ENCODE peak calls at places on chromosomes 6 and 20, in five cellular contexts. One of them, this sample, is unnamed.

GRCh38 chr6:81485395-81485794 is 267.1 kb downstream of the TENT5A start:
- DNase-seq in cardiac muscle cell: no peak
- DNase-seq in fibroblast of lung: no peak
- DNase-seq in MM.1S: no peak
- DNase-seq in breast epithelium: no peak
- DNase-seq in this sample: no peak

GRCh38 chr6:41373367-41373918 is 38.0 kb downstream of the NCR2 start:
- DNase-seq in cardiac muscle cell: no peak
- DNase-seq in fibroblast of lung: no peak
- DNase-seq in MM.1S: no peak
- DNase-seq in breast epithelium: no peak
- DNase-seq in this sample: peak; percentile 42

GRCh38 chr6:98716341-98716740 is 118.0 kb upstream of the POU3F2 start:
- DNase-seq in cardiac muscle cell: peak; percentile 9
- DNase-seq in fibroblast of lung: no peak
- DNase-seq in MM.1S: no peak
- DNase-seq in breast epithelium: no peak
- DNase-seq in this sample: no peak

GRCh38 chr20:56418385-56418861 is 6.4 kb downstream of the CASS4 start:
- DNase-seq in cardiac muscle cell: no peak
- DNase-seq in fibroblast of lung: no peak
- DNase-seq in MM.1S: no peak
- DNase-seq in breast epithelium: no peak
- DNase-seq in this sample: no peak

GRCh38 chr6:154595538-154595937 is 85.1 kb upstream of the CNKSR3 start:
- DNase-seq in cardiac muscle cell: no peak
- DNase-seq in fibroblast of lung: no peak
- DNase-seq in MM.1S: no peak
- DNase-seq in breast epithelium: no peak
- DNase-seq in this sample: no peak

GRCh38 chr6:7196019-7196402 is 88.2 kb downstream of the RREB1 start:
- DNase-seq in cardiac muscle cell: no peak
- DNase-seq in fibroblast of lung: no peak
- DNase-seq in MM.1S: peak; percentile 26
- DNase-seq in breast epithelium: no peak
- DNase-seq in this sample: no peak

GRCh38 chr6:31114540-31114876 is at the start of gene PSORS1C1:
- DNase-seq in cardiac muscle cell: no peak
- DNase-seq in fibroblast of lung: peak; percentile 97
- DNase-seq in MM.1S: no peak
- DNase-seq in breast epithelium: peak; percentile 90
- DNase-seq in this sample: no peak

GRCh38 chr6:42292002-42292735 is 74.5 kb upstream of the MRPS10 start:
- DNase-seq in cardiac muscle cell: no peak
- DNase-seq in fibroblast of lung: peak; percentile 66
- DNase-seq in MM.1S: no peak
- DNase-seq in breast epithelium: no peak
- DNase-seq in this sample: no peak

GRCh38 chr20:2109425-2110210 is 8.0 kb downstream of the STK35 start:
- DNase-seq in cardiac muscle cell: peak; percentile 59
- DNase-seq in fibroblast of lung: peak; percentile 21
- DNase-seq in MM.1S: no peak
- DNase-seq in breast epithelium: no peak
- DNase-seq in this sample: no peak

GRCh38 chr6:31557443-31558317 is 10.3 kb downstream of the NFKBIL1 start:
- DNase-seq in cardiac muscle cell: no peak
- DNase-seq in fibroblast of lung: no peak
- DNase-seq in MM.1S: no peak
- DNase-seq in breast epithelium: no peak
- DNase-seq in this sample: no peak

GRCh38 chr6:23728707-23729106 is 397.3 kb upstream of the NRSN1 start:
- DNase-seq in cardiac muscle cell: peak; percentile 70
- DNase-seq in fibroblast of lung: no peak
- DNase-seq in MM.1S: no peak
- DNase-seq in breast epithelium: no peak
- DNase-seq in this sample: no peak

GRCh38 chr6:39367661-39368060 is 45.2 kb upstream of the KCNK16 start:
- DNase-seq in cardiac muscle cell: no peak
- DNase-seq in fibroblast of lung: no peak
- DNase-seq in MM.1S: no peak
- DNase-seq in breast epithelium: no peak
- DNase-seq in this sample: no peak

GRCh38 chr20:3316131-3316530 is 77.1 kb upstream of the SLC4A11 start:
- DNase-seq in cardiac muscle cell: peak; percentile 15
- DNase-seq in fibroblast of lung: no peak
- DNase-seq in MM.1S: no peak
- DNase-seq in breast epithelium: no peak
- DNase-seq in this sample: no peak

GRCh38 chr6:145310116-145310515 is 425.2 kb downstream of the EPM2A start:
- DNase-seq in cardiac muscle cell: no peak
- DNase-seq in fibroblast of lung: peak; percentile 51
- DNase-seq in MM.1S: no peak
- DNase-seq in breast epithelium: no peak
- DNase-seq in this sample: no peak

GRCh38 chr6:27608916-27609883 is 136.3 kb upstream of the ZNF184 start:
- DNase-seq in cardiac muscle cell: peak; percentile 67
- DNase-seq in fibroblast of lung: peak; percentile 71
- DNase-seq in MM.1S: peak; percentile 59
- DNase-seq in breast epithelium: no peak
- DNase-seq in this sample: no peak

GRCh38 chr6:138231399-138231886 is 13.2 kb upstream of the PBOV1 start:
- DNase-seq in cardiac muscle cell: no peak
- DNase-seq in fibroblast of lung: no peak
- DNase-seq in MM.1S: no peak
- DNase-seq in breast epithelium: no peak
- DNase-seq in this sample: no peak

GRCh38 chr6:33993653-33994052 is 152.2 kb downstream of the GRM4 start:
- DNase-seq in cardiac muscle cell: no peak
- DNase-seq in fibroblast of lung: no peak
- DNase-seq in MM.1S: no peak
- DNase-seq in breast epithelium: no peak
- DNase-seq in this sample: no peak

GRCh38 chr6:84457276-84457675 is 229.8 kb upstream of the CEP162 start:
- DNase-seq in cardiac muscle cell: no peak
- DNase-seq in fibroblast of lung: peak; percentile 74
- DNase-seq in MM.1S: no peak
- DNase-seq in breast epithelium: no peak
- DNase-seq in this sample: no peak

GRCh38 chr6:21273451-21273850 is 320.1 kb upstream of the SOX4 start:
- DNase-seq in cardiac muscle cell: no peak
- DNase-seq in fibroblast of lung: no peak
- DNase-seq in MM.1S: no peak
- DNase-seq in breast epithelium: no peak
- DNase-seq in this sample: no peak

GRCh38 chr6:157999100-158000051 is 17.7 kb downstream of the SYNJ2 start:
- DNase-seq in cardiac muscle cell: peak; percentile 46
- DNase-seq in fibroblast of lung: no peak
- DNase-seq in MM.1S: no peak
- DNase-seq in breast epithelium: no peak
- DNase-seq in this sample: peak; percentile 76

GRCh38 chr6:144637535-144637934 is 352.4 kb downstream of the UTRN start:
- DNase-seq in cardiac muscle cell: no peak
- DNase-seq in fibroblast of lung: no peak
- DNase-seq in MM.1S: no peak
- DNase-seq in breast epithelium: no peak
- DNase-seq in this sample: no peak

GRCh38 chr6:7727951-7728854 is 2.3 kb downstream of the BMP6 start:
- DNase-seq in cardiac muscle cell: peak; percentile 30
- DNase-seq in fibroblast of lung: peak; percentile 30
- DNase-seq in MM.1S: peak; percentile 54
- DNase-seq in breast epithelium: no peak
- DNase-seq in this sample: peak; percentile 69

GRCh38 chr6:121849477-121849876 is 414.0 kb downstream of the GJA1 start:
- DNase-seq in cardiac muscle cell: peak; percentile 87
- DNase-seq in fibroblast of lung: peak; percentile 67
- DNase-seq in MM.1S: peak; percentile 74
- DNase-seq in breast epithelium: peak; percentile 27
- DNase-seq in this sample: no peak

GRCh38 chr6:113511100-113511499 is 346.0 kb upstream of the MARCKS start:
- DNase-seq in cardiac muscle cell: no peak
- DNase-seq in fibroblast of lung: no peak
- DNase-seq in MM.1S: no peak
- DNase-seq in breast epithelium: no peak
- DNase-seq in this sample: no peak

GRCh38 chr6:16851044-16851540 is 89.8 kb upstream of the ATXN1 start:
- DNase-seq in cardiac muscle cell: no peak
- DNase-seq in fibroblast of lung: no peak
- DNase-seq in MM.1S: no peak
- DNase-seq in breast epithelium: no peak
- DNase-seq in this sample: no peak

GRCh38 chr20:16096756-16097326 is 476.4 kb downstream of the KIF16B start:
- DNase-seq in cardiac muscle cell: no peak
- DNase-seq in fibroblast of lung: no peak
- DNase-seq in MM.1S: no peak
- DNase-seq in breast epithelium: no peak
- DNase-seq in this sample: no peak

DNA sequence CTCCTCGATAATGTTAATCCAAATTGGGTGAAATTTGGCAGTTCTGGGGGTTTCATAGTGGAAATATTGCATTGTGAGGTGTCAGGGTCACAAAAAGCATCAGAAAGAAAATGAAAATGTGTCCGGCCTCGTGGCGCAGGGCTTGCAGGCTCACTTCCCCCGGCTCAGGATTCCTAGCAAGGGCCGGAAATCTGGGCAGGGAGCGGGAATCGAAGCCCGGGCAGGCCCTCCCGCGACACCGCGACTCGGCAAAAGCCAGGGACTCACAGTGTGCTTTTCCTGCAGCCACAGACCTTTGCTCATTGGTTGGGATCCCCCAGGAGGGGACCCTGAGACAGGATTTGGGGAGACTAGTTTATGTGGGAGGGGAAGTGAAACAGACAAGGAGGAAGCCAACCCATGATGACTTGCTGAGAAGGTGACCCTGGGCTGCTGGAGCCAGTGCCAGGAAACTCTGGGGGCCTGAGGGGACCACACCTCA is 847 bp upstream of the CD93 start:
- DNase-seq in cardiac muscle cell: no peak
- DNase-seq in fibroblast of lung: no peak
- DNase-seq in MM.1S: no peak
- DNase-seq in breast epithelium: no peak
- DNase-seq in this sample: no peak
- H3K27ac ChIP-seq in cardiac muscle cell: no peak overlapping the region
- H3K27ac ChIP-seq in fibroblast of lung: no peak overlapping the region
- H3K27ac ChIP-seq in MM.1S: no peak overlapping the region
- H3K27ac ChIP-seq in breast epithelium: peak overlapping the region; percentile 92
- H3K27ac ChIP-seq in this sample: peak overlapping the region; percentile 44

GRCh38 chr6:10809098-10809497 is 29.2 kb downstream of the MAK start:
- DNase-seq in cardiac muscle cell: no peak
- DNase-seq in fibroblast of lung: no peak
- DNase-seq in MM.1S: no peak
- DNase-seq in breast epithelium: no peak
- DNase-seq in this sample: no peak
- H3K27ac ChIP-seq in cardiac muscle cell: no peak overlapping the region
- H3K27ac ChIP-seq in fibroblast of lung: no peak overlapping the region
- H3K27ac ChIP-seq in MM.1S: no peak overlapping the region
- H3K27ac ChIP-seq in breast epithelium: no peak overlapping the region
- H3K27ac ChIP-seq in this sample: no peak overlapping the region

GRCh38 chr20:48719598-48720255 is 108.1 kb downstream of the PREX1 start:
- DNase-seq in cardiac muscle cell: no peak
- DNase-seq in fibroblast of lung: no peak
- DNase-seq in MM.1S: no peak
- DNase-seq in breast epithelium: no peak
- DNase-seq in this sample: no peak
- H3K27ac ChIP-seq in cardiac muscle cell: no peak overlapping the region
- H3K27ac ChIP-seq in fibroblast of lung: no peak overlapping the region
- H3K27ac ChIP-seq in MM.1S: no peak overlapping the region
- H3K27ac ChIP-seq in breast epithelium: no peak overlapping the region
- H3K27ac ChIP-seq in this sample: peak overlapping the region; percentile 5

GRCh38 chr20:38094968-38095689 is 61.6 kb downstream of the RPRD1B start:
- DNase-seq in cardiac muscle cell: no peak
- DNase-seq in fibroblast of lung: no peak
- DNase-seq in MM.1S: no peak
- DNase-seq in breast epithelium: no peak
- DNase-seq in this sample: no peak
- H3K27ac ChIP-seq in cardiac muscle cell: peak overlapping the region; percentile 32
- H3K27ac ChIP-seq in fibroblast of lung: peak overlapping the region; percentile 76
- H3K27ac ChIP-seq in MM.1S: peak overlapping the region; percentile 1
- H3K27ac ChIP-seq in breast epithelium: peak overlapping the region; percentile 66
- H3K27ac ChIP-seq in this sample: no peak overlapping the region

GRCh38 chr20:23683807-23684206 is 5.0 kb downstream of the CST4 start:
- DNase-seq in cardiac muscle cell: no peak
- DNase-seq in fibroblast of lung: no peak
- DNase-seq in MM.1S: no peak
- DNase-seq in breast epithelium: no peak
- DNase-seq in this sample: no peak

GRCh38 chr20:23683281-23683680 is 5.6 kb downstream of the CST4 start:
- DNase-seq in cardiac muscle cell: no peak
- DNase-seq in fibroblast of lung: no peak
- DNase-seq in MM.1S: no peak
- DNase-seq in breast epithelium: no peak
- DNase-seq in this sample: no peak

GRCh38 chr20:23687986-23688385 is 852 bp downstream of the CST4 start:
- DNase-seq in cardiac muscle cell: no peak
- DNase-seq in fibroblast of lung: no peak
- DNase-seq in MM.1S: no peak
- DNase-seq in breast epithelium: no peak
- DNase-seq in this sample: no peak

GRCh38 chr20:23686046-23686750 is 2.6 kb downstream of the CST4 start:
- DNase-seq in cardiac muscle cell: no peak
- DNase-seq in fibroblast of lung: no peak
- DNase-seq in MM.1S: no peak
- DNase-seq in breast epithelium: no peak
- DNase-seq in this sample: no peak

GRCh38 chr20:23684261-23684660 is 4.6 kb downstream of the CST4 start:
- DNase-seq in cardiac muscle cell: no peak
- DNase-seq in fibroblast of lung: no peak
- DNase-seq in MM.1S: no peak
- DNase-seq in breast epithelium: no peak
- DNase-seq in this sample: no peak
- H3K27ac ChIP-seq in cardiac muscle cell: no peak overlapping the region
- H3K27ac ChIP-seq in fibroblast of lung: no peak overlapping the region
- H3K27ac ChIP-seq in MM.1S: no peak overlapping the region
- H3K27ac ChIP-seq in breast epithelium: no peak overlapping the region
- H3K27ac ChIP-seq in this sample: no peak overlapping the region

DNA sequence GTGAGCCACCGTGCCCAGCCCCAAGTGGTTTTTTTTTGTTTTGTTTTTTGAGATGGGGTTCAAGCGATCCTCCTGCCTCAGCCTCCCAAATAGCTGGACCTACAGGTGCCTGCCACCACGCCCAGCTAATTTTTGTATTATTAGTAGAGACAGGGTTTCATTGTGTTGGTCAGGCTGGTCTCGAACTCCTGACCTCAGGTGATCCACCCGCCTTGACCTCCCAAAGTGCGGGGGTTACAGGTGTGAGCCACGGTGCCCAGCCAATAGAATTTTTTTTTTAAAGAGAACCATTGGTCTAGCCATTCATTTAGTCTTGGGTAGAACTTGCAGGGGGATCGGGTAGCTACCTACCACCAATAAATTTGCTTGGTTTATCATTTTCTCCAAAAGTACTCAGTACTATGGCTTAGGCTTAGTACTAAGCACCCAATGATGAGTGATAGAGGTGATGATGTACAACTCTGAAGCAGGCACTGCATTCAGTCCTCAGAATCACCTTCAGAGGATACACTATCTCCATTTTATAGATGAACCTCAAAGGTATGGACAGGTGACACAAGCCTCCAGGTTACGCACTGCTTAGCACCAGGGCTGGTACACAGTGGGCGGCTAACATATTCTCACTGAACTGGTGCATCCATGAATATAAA is 12.9 kb upstream of the C20orf203 start:
- DNase-seq in cardiac muscle cell: no peak
- DNase-seq in fibroblast of lung: no peak
- DNase-seq in MM.1S: no peak
- DNase-seq in breast epithelium: no peak
- DNase-seq in this sample: no peak
- H3K27ac ChIP-seq in cardiac muscle cell: no peak overlapping the region
- H3K27ac ChIP-seq in fibroblast of lung: peak overlapping the region; percentile 55
- H3K27ac ChIP-seq in MM.1S: no peak overlapping the region
- H3K27ac ChIP-seq in breast epithelium: peak overlapping the region; percentile 70
- H3K27ac ChIP-seq in this sample: no peak overlapping the region

This sample was measured in caudate nucleus.